ENCODE peak calls at places on chromosomes 13 and 19, in eight cellular contexts. Z, F, A, M, Q, S, U and P are unnamed samples.

GRCh38 chr13:98534821-98535220 is 42.1 kb downstream of the STK24 start:
- DNase-seq in S (no peak), Q (no peak), F (no peak), A (no peak), M (no peak), U (no peak), Z (no peak), P (no peak)

GRCh38 chr13:114283581-114283980 is 2.2 kb downstream of the UPF3A start:
- DNase-seq in F (no peak), Z (no peak), S (no peak), Q (no peak), U (no peak), A (no peak), M (no peak), P (no peak)

GRCh38 chr19:49119411-49120324 is at the start of gene PPFIA3:
- DNase-seq in Z (no peak), F (no peak), Q (no peak), U (peak), S (peak), M (peak), A (peak), P (no peak)

GRCh38 chr13:95535243-95535642 is 17.3 kb upstream of the CLDN10 start:
- DNase-seq in M (no peak), F (peak), A (peak), U (no peak), S (no peak), Q (no peak), Z (peak), P (no peak)

GRCh38 chr13:106532111-106532929 is 3.1 kb downstream of the EFNB2 start:
- DNase-seq in F (no peak), Z (no peak), S (peak), Q (no peak), U (no peak), A (no peak), M (no peak), P (no peak)

GRCh38 chr13:34833562-34834182 is 108.4 kb upstream of the NBEA start:
- DNase-seq in M (no peak), Q (no peak), U (no peak), Z (peak), F (no peak), S (no peak), A (peak), P (no peak)

GRCh38 chr19:20860339-20860738 is 62.7 kb upstream of the ZNF85 start:
- DNase-seq in M (no peak), Z (no peak), S (no peak), Q (no peak), A (no peak), U (no peak), F (no peak), P (no peak)

GRCh38 chr13:58858870-58859371 is 1227.4 kb downstream of the PCDH17 start:
- DNase-seq in A (no peak), M (no peak), S (no peak), U (no peak), F (no peak), Q (no peak), Z (no peak), P (no peak)

GRCh38 chr13:100526299-100527030 is 62.1 kb downstream of the GGACT start:
- DNase-seq in U (no peak), M (no peak), Q (no peak), F (no peak), S (no peak), Z (no peak), A (no peak), P (no peak)

GRCh38 chr19:33407140-33407551 is 33.6 kb downstream of the CEBPG start:
- DNase-seq in A (no peak), Z (no peak), Q (no peak), U (no peak), S (no peak), F (no peak), M (no peak), P (no peak)
- TF ChIP-seq CTCF in A (peak), Z (no peak), Q (no peak), U (no peak), S (no peak), F (no peak), M (no peak), P (no peak)

GRCh38 chr13:32232263-32232662 is 82.9 kb downstream of the ZAR1L start:
- DNase-seq in S (no peak), Z (no peak), F (no peak), U (no peak), M (no peak), Q (no peak), A (no peak), P (no peak)

GRCh38 chr13:32229443-32229842 is 85.7 kb downstream of the ZAR1L start:
- DNase-seq in M (no peak), Z (no peak), A (no peak), S (no peak), Q (no peak), U (no peak), F (no peak), P (no peak)

GRCh38 chr13:32224916-32225315 is 90.2 kb downstream of the ZAR1L start:
- DNase-seq in S (no peak), M (no peak), Q (no peak), U (no peak), Z (no peak), A (no peak), F (no peak), P (no peak)

GRCh38 chr13:32225494-32225931 is 89.7 kb downstream of the ZAR1L start:
- DNase-seq in M (no peak), U (no peak), F (peak), S (no peak), A (no peak), Z (no peak), Q (peak), P (no peak)

DNA sequence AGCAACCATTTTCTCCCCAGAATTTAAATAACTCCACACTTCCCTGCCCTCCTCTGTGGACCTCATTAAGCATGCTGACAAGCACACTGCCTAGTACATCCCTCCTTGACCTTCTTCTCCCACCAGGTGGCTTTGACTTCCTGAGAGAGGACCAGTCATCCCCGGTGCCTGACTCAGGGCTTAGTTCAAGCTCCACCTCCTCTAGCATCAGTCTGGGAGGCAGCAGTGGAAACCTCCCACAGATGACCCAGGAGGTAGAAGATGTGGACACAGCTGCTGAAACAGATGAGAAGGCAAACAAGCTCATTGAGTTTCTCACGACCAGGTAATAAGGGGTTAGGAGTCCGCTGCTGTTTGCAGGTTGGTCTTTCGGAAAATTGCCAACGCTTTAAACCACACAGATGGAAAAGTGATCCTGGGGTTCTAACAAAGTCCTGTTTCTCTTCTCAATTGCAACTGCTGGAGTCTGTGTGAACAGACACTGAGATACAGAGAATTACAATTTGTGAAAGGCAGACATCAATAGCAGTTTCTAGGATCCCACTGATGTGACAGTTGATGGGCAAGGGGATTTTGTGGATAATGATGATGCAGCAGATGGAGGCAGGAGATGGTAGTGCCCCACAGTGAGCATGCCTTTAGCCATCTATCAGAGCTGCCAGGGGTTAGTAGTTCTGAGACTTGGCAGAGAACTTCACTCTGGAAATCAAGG is 86.7 kb downstream of the ZAR1L start:
- DNase-seq in M (no peak), A (peak), Q (peak), U (no peak), F (no peak), Z (peak), S (no peak), P (no peak)
- TF ChIP-seq CTCF in M (no peak), A (no peak), Q (peak), U (no peak), F (no peak), Z (no peak), S (no peak), P (no peak)

GRCh38 chr13:102392810-102393209 is 9.0 kb downstream of the FGF14 start:
- DNase-seq in M (no peak), A (no peak), S (no peak), U (no peak), Q (no peak), Z (peak), F (no peak), P (no peak)

GRCh38 chr13:102399791-102400618 is 1.8 kb downstream of the FGF14 start:
- DNase-seq in F (no peak), M (peak), U (no peak), A (no peak), Q (no peak), S (no peak), Z (peak), P (no peak)

GRCh38 chr13:102395939-102396338 is 5.9 kb downstream of the FGF14 start:
- DNase-seq in M (no peak), U (no peak), S (no peak), A (no peak), F (no peak), Z (no peak), Q (no peak), P (no peak)

GRCh38 chr13:102395174-102395573 is 6.7 kb downstream of the FGF14 start:
- DNase-seq in M (no peak), Q (no peak), U (no peak), A (no peak), F (no peak), Z (no peak), S (no peak), P (no peak)

DNA sequence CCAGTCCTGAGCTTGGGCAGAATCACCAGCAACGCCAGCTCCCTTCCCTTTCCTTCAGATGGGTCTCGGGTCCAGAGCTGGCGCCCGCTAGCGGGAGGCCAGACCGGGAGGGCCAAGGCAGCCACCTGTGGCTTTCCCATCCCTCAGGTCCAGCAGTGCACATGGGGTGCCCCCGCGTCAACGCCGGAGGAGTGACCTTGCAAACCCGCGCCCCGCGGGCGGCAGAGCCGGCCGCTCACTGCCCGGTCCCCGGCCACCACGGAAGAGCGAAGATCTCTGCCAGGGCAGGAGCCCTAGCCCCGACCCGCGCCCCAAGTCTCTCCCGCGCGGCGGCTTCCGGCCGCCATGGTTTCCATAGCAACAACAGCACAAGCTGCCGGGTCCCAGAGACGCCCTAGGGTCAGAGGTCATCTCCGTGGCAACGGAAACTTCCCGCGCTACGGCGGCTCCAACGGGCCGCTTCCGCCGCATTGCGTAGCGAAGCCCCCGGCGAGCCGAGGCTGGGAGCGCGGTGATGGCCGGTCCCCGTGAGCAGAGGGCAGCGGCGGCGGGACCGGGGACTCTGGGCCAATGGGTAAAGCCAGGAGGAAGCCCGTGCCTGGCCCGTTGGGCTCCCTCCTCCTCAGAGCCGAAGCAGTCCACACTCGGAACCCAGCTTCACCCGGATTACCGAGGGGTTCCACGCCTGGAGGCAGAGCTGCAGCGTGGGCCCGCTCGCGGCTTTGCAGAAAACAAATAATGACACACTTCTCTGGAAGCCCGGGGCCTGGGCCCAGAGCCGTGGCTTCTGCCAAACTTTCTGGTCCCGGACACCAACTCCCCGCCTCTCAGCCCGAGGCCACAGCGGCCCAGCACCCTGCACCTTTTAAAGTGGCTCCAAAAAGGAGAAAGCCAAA is 7.4 kb downstream of the FGF14 start:
- DNase-seq in Q (peak), U (peak), S (peak), Z (peak), M (peak), F (peak), A (peak), P (peak)
- TF ChIP-seq CTCF in Q (peak), U (no peak), S (no peak), Z (no peak), M (no peak), F (peak), A (peak), P (no peak)

GRCh38 chr19:16627194-16627927 is 643 bp downstream of the MED26 start:
- DNase-seq in U (peak), S (peak), Z (peak), Q (no peak), F (no peak), M (peak), A (no peak), P (no peak)
- TF ChIP-seq CTCF in U (no peak), S (no peak), Z (no peak), Q (no peak), F (no peak), M (no peak), A (no peak), P (no peak)